ENCODE peak calls at places on chromosomes 13 and 19, in eight cellular contexts. D, G, A, B, Y, Z, U and V are unnamed samples.
A peak's percentile ranks its signal among the peaks of the same experiment; 100 is the strongest.

GRCh38 chr13:111484129-111484925 is 163.9 kb downstream of the TEX29 start:
- DNase-seq in D (no peak), G (no peak), A (no peak), B (no peak), Y (no peak), Z (no peak), U (no peak), V (no peak)

GRCh38 chr19:8161135-8161646 is 11.8 kb upstream of the FBN3 start:
- DNase-seq in D (peak; percentile 13), G (peak; percentile 38), A (no peak), B (no peak), Y (no peak), Z (no peak), U (no peak), V (no peak)

GRCh38 chr13:25169951-25170553 is 2.0 kb downstream of the AMER2 start:
- DNase-seq in D (no peak), G (no peak), A (no peak), B (no peak), Y (no peak), Z (no peak), U (no peak), V (no peak)

GRCh38 chr13:114152285-114152645 is 19.8 kb upstream of the RASA3 start:
- DNase-seq in D (no peak), G (no peak), A (no peak), B (no peak), Y (no peak), Z (no peak), U (no peak), V (no peak)

GRCh38 chr13:53206455-53206854 is 177.8 kb downstream of the OLFM4 start:
- DNase-seq in D (no peak), G (no peak), A (no peak), B (no peak), Y (no peak), Z (no peak), U (no peak), V (no peak)

GRCh38 chr19:19356901-19357566 is 36.4 kb downstream of the MAU2 start:
- DNase-seq in D (no peak), G (no peak), A (no peak), B (no peak), Y (no peak), Z (no peak), U (no peak), V (no peak)

GRCh38 chr13:78875792-78876580 is 217.0 kb upstream of the OBI1 start:
- DNase-seq in D (no peak), G (no peak), A (no peak), B (no peak), Y (no peak), Z (no peak), U (no peak), V (no peak)

GRCh38 chr19:36489920-36490415 is 607 bp upstream of the ZNF566 start:
- DNase-seq in D (peak; percentile 97), G (no peak), A (peak; percentile 94), B (peak; percentile 59), Y (peak; percentile 52), Z (no peak), U (peak; percentile 55), V (no peak)

GRCh38 chr19:33496496-33496895 is 25.1 kb downstream of the PEPD start:
- DNase-seq in D (no peak), G (no peak), A (no peak), B (no peak), Y (no peak), Z (no peak), U (no peak), V (no peak)

GRCh38 chr19:16901491-16902175 is 12.8 kb downstream of the F2RL3 start:
- DNase-seq in D (no peak), G (no peak), A (no peak), B (no peak), Y (no peak), Z (no peak), U (no peak), V (no peak)

GRCh38 chr13:113848431-113849260 is 15.2 kb downstream of the GAS6 start:
- DNase-seq in D (no peak), G (no peak), A (no peak), B (no peak), Y (no peak), Z (no peak), U (no peak), V (no peak)

GRCh38 chr13:78131811-78132210 is 213.2 kb upstream of the EDNRB start:
- DNase-seq in D (peak; percentile 18), G (no peak), A (no peak), B (no peak), Y (no peak), Z (no peak), U (no peak), V (no peak)

GRCh38 chr13:113930711-113931637 is 42.9 kb downstream of the C13orf46 start:
- DNase-seq in D (no peak), G (no peak), A (no peak), B (peak; percentile 31), Y (peak; percentile 32), Z (no peak), U (no peak), V (no peak)

GRCh38 chr19:15379996-15380647 is 535 bp upstream of the AKAP8 start:
- DNase-seq in D (peak; percentile 52), G (peak; percentile 94), A (peak; percentile 55), B (no peak), Y (no peak), Z (no peak), U (no peak), V (no peak)

GRCh38 chr13:23856008-23856750 is 33.0 kb downstream of the MIPEP start:
- DNase-seq in D (no peak), G (no peak), A (no peak), B (no peak), Y (no peak), Z (no peak), U (no peak), V (no peak)

GRCh38 chr19:32464279-32464678 is 58.7 kb downstream of the DPY19L3 start:
- DNase-seq in D (peak; percentile 29), G (no peak), A (peak; percentile 15), B (no peak), Y (no peak), Z (no peak), U (no peak), V (peak; percentile 88)

GRCh38 chr19:1333789-1334188 is 48.1 kb downstream of the EFNA2 start:
- DNase-seq in D (no peak), G (no peak), A (no peak), B (no peak), Y (no peak), Z (no peak), U (no peak), V (no peak)

GRCh38 chr13:79810671-79811070 is 329.7 kb downstream of the NDFIP2 start:
- DNase-seq in D (peak; percentile 64), G (peak; percentile 53), A (peak; percentile 39), B (no peak), Y (no peak), Z (no peak), U (no peak), V (no peak)

GRCh38 chr13:48412881-48413351 is at the start of gene LPAR6:
- DNase-seq in D (peak; percentile 87), G (no peak), A (peak; percentile 7), B (no peak), Y (no peak), Z (peak; percentile 48), U (no peak), V (no peak)

GRCh38 chr13:28494537-28494860 is 429 bp downstream of the FLT1 start:
- DNase-seq in D (no peak), G (no peak), A (no peak), B (no peak), Y (no peak), Z (no peak), U (no peak), V (no peak)

GRCh38 chr13:46388308-46388707 is 1.3 kb upstream of the RUBCNL start:
- DNase-seq in D (no peak), G (no peak), A (no peak), B (no peak), Y (no peak), Z (no peak), U (no peak), V (no peak)

GRCh38 chr13:82719987-82720386 is 1162.3 kb downstream of the SLITRK1 start:
- DNase-seq in D (no peak), G (no peak), A (no peak), B (no peak), Y (no peak), Z (no peak), U (no peak), V (no peak)